ENCODE peak calls at places on chromosome 20, in five cellular contexts. K is CD8-positive, alpha-beta memory T cell; T is cardiac muscle cell; P is endodermal cell; A is RWPE1. J is an unnamed sample.

GRCh38 chr20:62117658-62118057 is 4.6 kb upstream of the LSM14B start:
- DNase-seq in K (peak), T (no peak), P (no peak), A (no peak), J (peak)

GRCh38 chr20:32010096-32010495 is at the start of gene CCM2L:
- DNase-seq in K (no peak), T (no peak), P (no peak), A (no peak), J (no peak)

GRCh38 chr20:10433014-10433622 is 904 bp downstream of the MKKS start:
- DNase-seq in K (no peak), T (peak), P (peak), A (no peak), J (no peak)

GRCh38 chr20:38210741-38211140 is 45.7 kb upstream of the TGM2 start:
- DNase-seq in K (no peak), T (no peak), P (no peak), A (peak), J (no peak)

GRCh38 chr20:48823960-48824497 is 3.8 kb downstream of the PREX1 start:
- DNase-seq in K (peak), T (peak), P (no peak), A (peak), J (peak)

GRCh38 chr20:49635171-49635570 is 67.2 kb upstream of the PTGIS start:
- DNase-seq in K (no peak), T (no peak), P (no peak), A (no peak), J (no peak)

GRCh38 chr20:8242066-8242465 is 110.0 kb downstream of the PLCB1 start:
- DNase-seq in K (no peak), T (no peak), P (no peak), A (no peak), J (no peak)

GRCh38 chr20:37378785-37379598 is 33.1 kb downstream of the SRC start:
- DNase-seq in K (no peak), T (peak), P (peak), A (peak), J (no peak)

GRCh38 chr20:33687370-33687915 is 1.3 kb upstream of the E2F1 start:
- DNase-seq in K (no peak), T (peak), P (no peak), A (no peak), J (no peak)

GRCh38 chr20:41391587-41392001 is 25.0 kb upstream of the EMILIN3 start:
- DNase-seq in K (no peak), T (no peak), P (peak), A (peak), J (no peak)

GRCh38 chr20:55205684-55206083 is 730.3 kb downstream of the DOK5 start:
- DNase-seq in K (no peak), T (no peak), P (no peak), A (no peak), J (no peak)

GRCh38 chr20:51077601-51078000 is 54.7 kb upstream of the KCNG1 start:
- DNase-seq in K (no peak), T (no peak), P (peak), A (no peak), J (no peak)

GRCh38 chr20:5212897-5213296 is 86.1 kb downstream of the CDS2 start:
- DNase-seq in K (no peak), T (no peak), P (no peak), A (no peak), J (no peak)

GRCh38 chr20:16290358-16290757 is 282.9 kb downstream of the KIF16B start:
- DNase-seq in K (no peak), T (no peak), P (peak), A (no peak), J (no peak)

GRCh38 chr20:49892260-49893216 is 22.8 kb downstream of the SPATA2 start:
- DNase-seq in K (no peak), T (peak), P (no peak), A (no peak), J (no peak)

GRCh38 chr20:53116733-53117132 is 144.6 kb downstream of the TSHZ2 start:
- DNase-seq in K (no peak), T (no peak), P (no peak), A (no peak), J (no peak)

GRCh38 chr20:22577515-22578220 is 6.7 kb downstream of the FOXA2 start:
- DNase-seq in K (no peak), T (no peak), P (peak), A (no peak), J (no peak)

GRCh38 chr20:32763202-32763999 is 1.2 kb downstream of the DNMT3B start:
- DNase-seq in K (no peak), T (no peak), P (peak), A (no peak), J (no peak)

GRCh38 chr20:58822175-58822574 is 28.5 kb downstream of the GNAS-AS1 start:
- DNase-seq in K (no peak), T (no peak), P (no peak), A (no peak), J (no peak)

GRCh38 chr20:63648895-63649589 is 4.2 kb downstream of the STMN3 start:
- DNase-seq in K (no peak), T (no peak), P (no peak), A (no peak), J (no peak)

GRCh38 chr20:43870484-43870883 is 44.2 kb upstream of the TOX2 start:
- DNase-seq in K (no peak), T (peak), P (no peak), A (no peak), J (no peak)

GRCh38 chr20:58559368-58559729 is 44.1 kb upstream of the APCDD1L start:
- DNase-seq in K (no peak), T (no peak), P (no peak), A (no peak), J (no peak)

GRCh38 chr20:38043512-38044300 is 10.2 kb downstream of the RPRD1B start:
- DNase-seq in K (no peak), T (peak), P (no peak), A (peak), J (no peak)

GRCh38 chr20:45792513-45793118 is 862 bp downstream of the DNTTIP1 start:
- DNase-seq in K (no peak), T (no peak), P (no peak), A (no peak), J (no peak)

GRCh38 chr20:24694157-24694726 is 224.8 kb downstream of the SYNDIG1 start:
- DNase-seq in K (no peak), T (no peak), P (peak), A (no peak), J (no peak)

GRCh38 chr20:24828992-24829648 is 119.9 kb upstream of the CST7 start:
- DNase-seq in K (no peak), T (no peak), P (no peak), A (no peak), J (no peak)

GRCh38 chr20:50543326-50543725 is 33.1 kb downstream of the PTPN1 start:
- DNase-seq in K (no peak), T (no peak), P (no peak), A (no peak), J (no peak)

GRCh38 chr20:32672982-32673727 is 586 bp downstream of the C20orf203 start:
- DNase-seq in K (no peak), T (no peak), P (peak), A (no peak), J (no peak)

GRCh38 chr20:6058684-6059295 is 4.9 kb upstream of the LRRN4 start:
- DNase-seq in K (no peak), T (peak), P (peak), A (no peak), J (no peak)

GRCh38 chr20:59159091-59159821 is 4.4 kb upstream of the ZNF831 start:
- DNase-seq in K (peak), T (no peak), P (peak), A (no peak), J (peak)

GRCh38 chr20:18091624-18092023 is 33.9 kb upstream of the OVOL2 start:
- DNase-seq in K (no peak), T (peak), P (no peak), A (no peak), J (no peak)

GRCh38 chr20:43915209-43916072 is 789 bp downstream of the TOX2 start:
- DNase-seq in K (peak), T (peak), P (peak), A (no peak), J (peak)

GRCh38 chr20:57451759-57452661 is 60.8 kb downstream of the RBM38 start:
- DNase-seq in K (no peak), T (peak), P (no peak), A (no peak), J (no peak)

GRCh38 chr20:17628101-17628841 is 53.8 kb downstream of the RRBP1 start:
- DNase-seq in K (no peak), T (no peak), P (peak), A (no peak), J (no peak)

GRCh38 chr20:50794846-50795634 is at the start of gene BCAS4:
- DNase-seq in K (peak), T (peak), P (peak), A (peak), J (peak)

GRCh38 chr20:17849901-17850673 is 118.5 kb downstream of the SNX5 start:
- DNase-seq in K (no peak), T (peak), P (no peak), A (peak), J (no peak)

GRCh38 chr20:63082308-63082938 is 75.7 kb upstream of the BHLHE23 start:
- DNase-seq in K (no peak), T (peak), P (peak), A (peak), J (no peak)

GRCh38 chr20:47263502-47264084 is 92.9 kb downstream of the ZMYND8 start:
- DNase-seq in K (no peak), T (no peak), P (no peak), A (no peak), J (no peak)
- H3K27ac ChIP-seq in K (no peak), T (peak), P (no peak), A (peak), J (no peak)

GRCh38 chr20:12941025-12941424 is 67.7 kb upstream of the SPTLC3 start:
- DNase-seq in K (no peak), T (no peak), P (no peak), A (no peak), J (no peak)
- H3K27ac ChIP-seq in K (no peak), T (no peak), P (no peak), A (no peak), J (no peak)

GRCh38 chr20:2518096-2518495 is 9.4 kb upstream of the ZNF343 start:
- DNase-seq in K (no peak), T (no peak), P (no peak), A (no peak), J (no peak)
- H3K27ac ChIP-seq in K (no peak), T (no peak), P (no peak), A (no peak), J (no peak)

GRCh38 chr20:3156811-3157619 is 2.6 kb downstream of the FASTKD5 start:
- DNase-seq in K (no peak), T (peak), P (no peak), A (no peak), J (no peak)
- H3K27ac ChIP-seq in K (peak), T (no peak), P (no peak), A (no peak), J (peak)

J was measured in effector memory CD4-positive, alpha-beta T cell.